ENCODE peak calls at places on chromosomes 3 and 15, in eight cellular contexts. F, M, B, W, Y, Q, O and K are unnamed samples.

GRCh38 chr3:14413381-14414071 is 11.1 kb downstream of the SLC6A6 start:
- DNase-seq in Q (peak; percentile 83), W (peak; percentile 52), M (no peak), F (no peak), B (no peak), Y (no peak), O (peak; percentile 82), K (no peak)

GRCh38 chr3:84836961-84837360 is 121.8 kb upstream of the CADM2 start:
- DNase-seq in M (no peak), Y (no peak), W (no peak), F (no peak), O (peak; percentile 92), Q (peak; percentile 66), B (peak; percentile 64), K (no peak)

GRCh38 chr3:125087768-125088391 is 32.1 kb upstream of the HEG1 start:
- DNase-seq in Y (no peak), W (no peak), O (no peak), B (no peak), Q (peak; percentile 30), M (no peak), F (no peak), K (no peak)

GRCh38 chr3:142987707-142988106 is 13.7 kb upstream of the U2SURP start:
- DNase-seq in M (no peak), Y (no peak), O (peak; percentile 36), Q (no peak), B (peak; percentile 55), W (no peak), F (no peak), K (peak; percentile 28)

GRCh38 chr3:141498592-141499223 is 11.9 kb downstream of the RASA2 start:
- DNase-seq in Q (no peak), O (peak; percentile 12), Y (peak; percentile 86), B (no peak), F (no peak), M (no peak), W (no peak), K (no peak)

GRCh38 chr15:90327313-90327712 is 24.8 kb upstream of the ZNF774 start:
- DNase-seq in W (peak; percentile 59), M (no peak), Y (no peak), B (no peak), O (no peak), Q (no peak), F (no peak), K (no peak)

GRCh38 chr3:54954516-54954915 is 26.7 kb upstream of the LRTM1 start:
- DNase-seq in W (no peak), Y (no peak), M (no peak), O (peak; percentile 63), Q (no peak), F (no peak), B (no peak), K (peak; percentile 50)

GRCh38 chr3:152405915-152406802 is 137.4 kb downstream of the MBNL1 start:
- DNase-seq in O (no peak), B (peak; percentile 28), Q (peak; percentile 67), F (no peak), W (peak; percentile 97), M (no peak), Y (no peak), K (no peak)

GRCh38 chr3:127671523-127672428 is 976 bp upstream of the ABTB1 start:
- DNase-seq in Y (peak; percentile 82), M (peak; percentile 7), O (peak; percentile 32), W (no peak), B (no peak), Q (no peak), F (peak; percentile 61), K (peak; percentile 23)

GRCh38 chr3:10570196-10570946 is 65.0 kb upstream of the ATP2B2 start:
- DNase-seq in B (no peak), M (no peak), Q (no peak), F (no peak), O (no peak), Y (no peak), W (no peak), K (no peak)

GRCh38 chr3:100265016-100265415 is 4.2 kb downstream of the TBC1D23 start:
- DNase-seq in O (no peak), W (no peak), Q (peak; percentile 42), Y (no peak), B (no peak), M (no peak), F (no peak), K (no peak)

GRCh38 chr3:177421176-177421782 is 224.0 kb upstream of the TBL1XR1 start:
- DNase-seq in M (no peak), O (no peak), Y (no peak), B (peak; percentile 32), F (no peak), Q (no peak), W (no peak), K (no peak)

GRCh38 chr3:165466856-165467255 is 270.7 kb upstream of the SLITRK3 start:
- DNase-seq in M (no peak), O (no peak), B (no peak), Q (peak; percentile 8), Y (no peak), W (peak; percentile 33), F (no peak), K (no peak)

GRCh38 chr15:57589276-57590073 is 2.2 kb upstream of the MYZAP start:
- DNase-seq in B (no peak), M (no peak), F (no peak), O (no peak), W (no peak), Q (no peak), Y (no peak), K (no peak)

GRCh38 chr15:70480196-70480856 is 283.0 kb downstream of the UACA start:
- DNase-seq in Q (no peak), O (no peak), W (no peak), Y (no peak), M (no peak), F (no peak), B (no peak), K (no peak)

GRCh38 chr3:105513886-105514285 is 147.2 kb downstream of the ALCAM start:
- DNase-seq in F (no peak), Y (no peak), B (no peak), Q (peak; percentile 25), W (no peak), M (no peak), O (no peak), K (no peak)

GRCh38 chr15:99439524-99439835 is 126.3 kb upstream of the MEF2A start:
- DNase-seq in M (no peak), O (no peak), F (no peak), B (no peak), Y (no peak), W (no peak), Q (no peak), K (no peak)

GRCh38 chr3:87733671-87734367 is 325.0 kb downstream of the CGGBP1 start:
- DNase-seq in F (no peak), M (no peak), B (peak; percentile 12), Q (peak; percentile 82), Y (no peak), W (no peak), O (peak; percentile 81), K (no peak)

GRCh38 chr3:174268061-174268460 is 591.1 kb upstream of the NAALADL2 start:
- DNase-seq in W (no peak), M (no peak), Y (no peak), F (no peak), Q (no peak), B (no peak), O (no peak), K (no peak)

GRCh38 chr15:38474155-38474757 is 20.3 kb downstream of the FAM98B start:
- DNase-seq in O (peak; percentile 61), B (peak; percentile 72), M (peak; percentile 72), Y (peak; percentile 90), W (peak; percentile 59), Q (peak; percentile 66), F (peak; percentile 62), K (peak; percentile 68)

GRCh38 chr3:66047321-66048050 is 8.8 kb upstream of the MAGI1 start:
- DNase-seq in F (no peak), M (peak; percentile 49), O (no peak), W (peak; percentile 64), Y (no peak), B (no peak), Q (no peak), K (no peak)

GRCh38 chr3:119588112-119588511 is 8.8 kb downstream of the ADPRH start:
- DNase-seq in Y (no peak), F (no peak), O (no peak), Q (no peak), M (no peak), B (no peak), W (no peak), K (no peak)

GRCh38 chr3:129121016-129121791 is 400 bp downstream of the RAB43 start:
- DNase-seq in Y (peak; percentile 56), W (peak; percentile 26), M (peak; percentile 59), O (peak; percentile 41), F (peak; percentile 61), B (peak; percentile 46), Q (no peak), K (peak; percentile 51)

GRCh38 chr15:40470423-40471104 is at the start of gene CHST14:
- DNase-seq in Q (peak; percentile 62), F (peak; percentile 97), Y (peak; percentile 88), B (peak; percentile 82), M (peak; percentile 58), O (peak; percentile 71), W (peak; percentile 45), K (peak; percentile 82)

GRCh38 chr3:15959434-15959811 is 161.6 kb upstream of the ANKRD28 start:
- DNase-seq in Q (no peak), F (no peak), O (no peak), W (peak; percentile 32), Y (no peak), M (no peak), B (no peak), K (no peak)

GRCh38 chr15:33098082-33099058 is 96.1 kb downstream of the FMN1 start:
- DNase-seq in Q (peak; percentile 95), M (peak; percentile 54), F (no peak), Y (no peak), W (peak; percentile 66), B (no peak), O (no peak), K (no peak)

GRCh38 chr15:101092867-101093202 is 159.0 kb downstream of the CHSY1 start:
- DNase-seq in O (no peak), Q (no peak), W (no peak), Y (no peak), B (no peak), M (no peak), F (no peak), K (no peak)

GRCh38 chr3:12644297-12644937 is 19.5 kb downstream of the RAF1 start:
- DNase-seq in O (no peak), F (no peak), Q (no peak), M (no peak), Y (peak; percentile 21), W (peak; percentile 48), B (no peak), K (no peak)
- H4K20me1 ChIP-seq in O (peaks cover 56% of the 10 kb centered on the region), F (peaks cover 87% of the 10 kb centered on the region), Q (peaks cover 50% of the 10 kb centered on the region), M (peaks cover 10% of the 10 kb centered on the region), Y (peaks cover 6% of the 10 kb centered on the region), W (no peaks in the 10 kb centered on the region), B (peaks cover 83% of the 10 kb centered on the region), K (peaks cover 68% of the 10 kb centered on the region)

GRCh38 chr15:63372753-63373152 is 8.9 kb downstream of the CA12 start:
- DNase-seq in Y (no peak), O (no peak), M (no peak), B (no peak), W (peak; percentile 50), Q (no peak), F (peak; percentile 78), K (no peak)
- H3K27ac ChIP-seq in Y (no peak overlapping the region), O (no peak overlapping the region), M (no peak overlapping the region), B (no peak overlapping the region), W (peak overlapping the region; percentile 77), Q (peak overlapping the region; percentile 87), F (peak overlapping the region; percentile 3), K (no peak overlapping the region)

GRCh38 chr3:42799376-42799775 is 4.9 kb downstream of the HIGD1A start:
- DNase-seq in B (no peak), M (no peak), W (no peak), O (no peak), F (no peak), Q (no peak), Y (no peak), K (no peak)
- H3K4me1 ChIP-seq in B (peaks cover 15% of the 10 kb centered on the region), M (peaks cover 11% of the 10 kb centered on the region), W (no peaks in the 10 kb centered on the region), O (peaks cover 34% of the 10 kb centered on the region), F (no peaks in the 10 kb centered on the region), Q (peaks cover 20% of the 10 kb centered on the region), Y (peaks cover 42% of the 10 kb centered on the region), K (peaks cover 12% of the 10 kb centered on the region)

GRCh38 chr3:30684361-30684760 is 78.0 kb downstream of the TGFBR2 start:
- DNase-seq in F (no peak), M (no peak), O (no peak), Y (no peak), W (no peak), B (no peak), Q (no peak), K (no peak)
- H4K20me1 ChIP-seq in F (no peaks in the 10 kb centered on the region), M (no peaks in the 10 kb centered on the region), O (no peaks in the 10 kb centered on the region), Y (no peaks in the 10 kb centered on the region), W (no peaks in the 10 kb centered on the region), B (no peaks in the 10 kb centered on the region), Q (no peaks in the 10 kb centered on the region), K (no peaks in the 10 kb centered on the region)